ENCODE peak calls at places on chromosomes 4 and X, in five cellular contexts. J is body of pancreas, I is endodermal cell, L is stomach, P is pancreas. X is an unnamed sample.
A peak's percentile ranks its signal among the peaks of the same experiment; 100 is the strongest.

GRCh38 chr4:28117067-28117756 is 1256.6 kb downstream of the STIM2 start:
- DNase-seq in P (no peak), I (no peak), L (no peak), J (no peak), X (no peak)

GRCh38 chr4:140710784-140711622 is 45.2 kb downstream of the TBC1D9 start:
- DNase-seq in J (peak; percentile 31), P (no peak), L (no peak), I (no peak), X (no peak)

GRCh38 chrX:110317820-110318663 is at the start of gene AMMECR1:
- DNase-seq in J (peak; percentile 81), I (peak; percentile 85), P (peak; percentile 73), L (peak; percentile 80), X (peak; percentile 69)

GRCh38 chr4:95114521-95114920 is 356.8 kb downstream of the BMPR1B start:
- DNase-seq in P (no peak), L (no peak), J (no peak), I (no peak), X (no peak)

GRCh38 chr4:101282076-101282844 is 65.1 kb downstream of the PPP3CA start:
- DNase-seq in J (no peak), P (no peak), I (peak; percentile 57), L (peak; percentile 27), X (no peak)

GRCh38 chrX:12026481-12026880 is 111.8 kb upstream of the FRMPD4 start:
- DNase-seq in P (no peak), I (no peak), J (no peak), L (no peak), X (no peak)

GRCh38 chr4:1903035-1903434 is 31.8 kb downstream of the NSD2 start:
- DNase-seq in L (no peak), P (no peak), J (no peak), I (no peak), X (no peak)

GRCh38 chr4:182207806-182208483 is 35.3 kb upstream of the TENM3 start:
- DNase-seq in I (no peak), P (no peak), J (no peak), L (no peak), X (no peak)

GRCh38 chr4:174764105-174764729 is 64.8 kb downstream of the GLRA3 start:
- DNase-seq in L (no peak), I (no peak), P (no peak), J (no peak), X (peak; percentile 9)

GRCh38 chr4:35793045-35793722 is 451.1 kb downstream of the ARAP2 start:
- DNase-seq in L (no peak), J (no peak), I (no peak), P (no peak), X (no peak)

GRCh38 chr4:29708473-29708872 is 1011.7 kb upstream of the PCDH7 start:
- DNase-seq in P (no peak), I (no peak), L (no peak), J (no peak), X (no peak)

GRCh38 chrX:111511477-111511876 is at the start of gene SERTM2:
- DNase-seq in L (no peak), J (no peak), P (no peak), I (peak; percentile 79), X (no peak)

GRCh38 chr4:113901994-113902787 is 77.3 kb downstream of the ARSJ start:
- DNase-seq in J (peak; percentile 94), I (no peak), P (peak; percentile 85), L (peak; percentile 86), X (no peak)

GRCh38 chrX:137926090-137926489 is 360.2 kb downstream of the ZIC3 start:
- DNase-seq in J (no peak), P (no peak), L (no peak), I (peak; percentile 65), X (no peak)

GRCh38 chr4:3640587-3640962 is 108.4 kb upstream of the LRPAP1 start:
- DNase-seq in L (no peak), P (no peak), J (no peak), I (no peak), X (peak; percentile 34)

GRCh38 chr4:38752393-38752961 is 30.3 kb downstream of the TLR10 start:
- DNase-seq in L (no peak), J (no peak), I (no peak), P (no peak), X (peak; percentile 43)

GRCh38 chr4:80876810-80877209 is 153.7 kb upstream of the BMP3 start:
- DNase-seq in P (no peak), L (no peak), J (no peak), I (no peak), X (no peak)

DNA sequence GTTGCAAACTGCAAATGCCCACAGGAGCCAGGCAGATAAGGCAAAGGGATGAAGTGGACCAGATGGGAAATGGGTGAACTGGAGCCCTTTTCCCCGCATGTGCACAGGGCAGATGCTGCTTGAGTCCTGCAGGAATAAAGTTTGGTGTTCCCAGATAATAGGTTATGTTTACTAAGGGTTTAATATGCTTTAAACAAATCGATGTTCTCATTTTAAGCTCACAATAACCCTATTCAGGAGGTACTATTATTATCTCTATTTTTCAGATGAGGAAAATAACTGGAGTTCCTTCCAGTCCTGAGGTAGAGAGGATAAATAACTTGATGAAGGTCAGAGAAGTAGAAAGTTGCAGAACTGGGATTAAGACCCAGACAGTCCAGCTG is 77.3 kb downstream of the LRRC66 start:
- DNase-seq in L (no peak), J (no peak), P (no peak), I (no peak), X (no peak)
- H3K4me3 ChIP-seq in L (no peak overlapping the region), J (no peak overlapping the region), P (no peak overlapping the region), I (no peak overlapping the region), X (no peak overlapping the region)

GRCh38 chrX:2631743-2632532 is 59.2 kb upstream of the CD99 start:
- DNase-seq in J (no peak), I (no peak), L (no peak), P (no peak), X (no peak)
- H3K4me3 ChIP-seq in J (no peak overlapping the region), I (no peak overlapping the region), L (no peak overlapping the region), P (no peak overlapping the region), X (no peak overlapping the region)

DNA sequence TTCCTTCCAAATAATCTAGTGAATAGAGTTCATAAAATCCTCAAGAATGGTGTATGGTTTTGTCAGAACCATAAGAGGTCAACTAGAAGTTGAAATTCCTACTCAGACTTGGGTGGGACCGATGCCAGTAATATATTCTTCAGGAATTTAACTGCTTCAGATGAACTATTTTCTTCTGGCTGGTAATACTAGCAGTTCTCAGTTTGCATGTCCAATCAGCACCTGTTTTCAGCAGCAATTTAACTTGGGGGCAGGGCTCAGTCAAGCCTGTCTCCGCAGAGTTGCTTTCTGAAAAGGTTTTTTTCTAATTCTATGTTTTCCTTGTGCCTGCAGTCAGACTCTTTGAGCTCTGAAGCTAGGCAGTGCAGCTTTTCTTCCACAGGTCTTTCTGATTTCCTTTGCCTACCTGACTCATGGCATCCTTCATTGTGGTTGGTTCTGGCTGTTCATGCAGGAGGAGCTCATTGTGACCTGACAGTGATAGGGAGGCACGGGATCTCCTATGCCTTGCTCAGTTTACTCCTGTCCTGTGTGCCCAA is 17.3 kb upstream of the FMR1 start:
- DNase-seq in L (no peak), I (no peak), J (no peak), P (no peak), X (no peak)
- H3K4me3 ChIP-seq in L (no peak overlapping the region), I (no peak overlapping the region), J (no peak overlapping the region), P (no peak overlapping the region), X (no peak overlapping the region)

DNA sequence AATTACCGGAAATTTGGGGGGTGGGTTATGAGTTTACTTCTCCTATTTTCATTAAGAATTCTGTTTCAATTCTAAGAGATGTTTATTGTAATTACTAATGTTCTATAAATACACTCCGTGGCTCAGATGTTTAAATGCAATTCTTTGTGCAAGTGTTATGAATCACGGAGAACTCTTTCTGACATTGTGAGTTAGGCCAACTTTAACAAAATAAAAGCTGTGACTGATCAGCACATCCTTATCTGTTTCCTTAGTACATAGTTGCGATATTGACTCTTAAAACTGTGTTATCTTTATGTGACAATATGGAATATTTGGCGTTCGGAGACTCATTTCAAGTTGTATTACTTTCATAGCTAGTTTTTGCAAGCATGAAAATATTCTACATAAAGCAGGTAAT is 902 bp downstream of the KLHL4 start:
- DNase-seq in P (no peak), L (no peak), J (no peak), I (no peak), X (peak; percentile 15)
- H3K4me3 ChIP-seq in P (no peak overlapping the region), L (no peak overlapping the region), J (no peak overlapping the region), I (peak overlapping the region; percentile 94), X (peak overlapping the region; percentile 35)

GRCh38 chr4:18398661-18399060 is 377.1 kb upstream of the LCORL start:
- DNase-seq in P (no peak), J (no peak), L (no peak), I (no peak), X (no peak)
- H3K4me3 ChIP-seq in P (no peak overlapping the region), J (no peak overlapping the region), L (no peak overlapping the region), I (no peak overlapping the region), X (no peak overlapping the region)